ENCODE peak calls at places on chromosomes 16 and 17, in ten cellular contexts. One of them, this sample, is unnamed.

GRCh38 chr17:43952724-43953666 is 745 bp downstream of the PYY start:
- DNase-seq in stimulated activated CD4-positive, alpha-beta T cell treated with anti-CD3 and anti-CD28 coated beads, Interleukin-4, amount 100 ng/mL, for 48 hours: no peak
- DNase-seq in GM12865: no peak
- DNase-seq in iris pigment epithelial cell: no peak
- DNase-seq in heart left ventricle: no peak
- DNase-seq in HCT116: no peak
- DNase-seq in epithelial cell of esophagus: no peak
- DNase-seq in astrocyte of the hippocampus: no peak
- DNase-seq in NCI-H2171: no peak
- DNase-seq in prostate gland: no peak
- DNase-seq in this sample: no peak

GRCh38 chr16:67101301-67101675 is 8.5 kb upstream of the PHAF1 start:
- DNase-seq in GM12865: no peak
- DNase-seq in astrocyte of the hippocampus: peak
- DNase-seq in epithelial cell of esophagus: no peak
- DNase-seq in iris pigment epithelial cell: peak
- DNase-seq in stimulated activated CD4-positive, alpha-beta T cell treated with anti-CD3 and anti-CD28 coated beads, Interleukin-4, amount 100 ng/mL, for 48 hours: no peak
- DNase-seq in prostate gland: no peak
- DNase-seq in heart left ventricle: no peak
- DNase-seq in NCI-H2171: no peak
- DNase-seq in HCT116: no peak
- DNase-seq in this sample: no peak

GRCh38 chr17:2138768-2139167 is 83.9 kb downstream of the HIC1 start:
- DNase-seq in stimulated activated CD4-positive, alpha-beta T cell treated with anti-CD3 and anti-CD28 coated beads, Interleukin-4, amount 100 ng/mL, for 48 hours: no peak
- DNase-seq in prostate gland: peak
- DNase-seq in iris pigment epithelial cell: peak
- DNase-seq in NCI-H2171: peak
- DNase-seq in GM12865: peak
- DNase-seq in heart left ventricle: peak
- DNase-seq in HCT116: no peak
- DNase-seq in epithelial cell of esophagus: no peak
- DNase-seq in astrocyte of the hippocampus: peak
- DNase-seq in this sample: peak

GRCh38 chr17:3447625-3448024 is 14.0 kb upstream of the OR1E2 start:
- DNase-seq in epithelial cell of esophagus: peak
- DNase-seq in heart left ventricle: no peak
- DNase-seq in stimulated activated CD4-positive, alpha-beta T cell treated with anti-CD3 and anti-CD28 coated beads, Interleukin-4, amount 100 ng/mL, for 48 hours: no peak
- DNase-seq in iris pigment epithelial cell: peak
- DNase-seq in NCI-H2171: no peak
- DNase-seq in HCT116: peak
- DNase-seq in prostate gland: no peak
- DNase-seq in GM12865: peak
- DNase-seq in astrocyte of the hippocampus: no peak
- DNase-seq in this sample: no peak

GRCh38 chr16:8851761-8852403 is 16.9 kb downstream of the CARHSP1 start:
- DNase-seq in astrocyte of the hippocampus: peak
- DNase-seq in heart left ventricle: no peak
- DNase-seq in prostate gland: no peak
- DNase-seq in stimulated activated CD4-positive, alpha-beta T cell treated with anti-CD3 and anti-CD28 coated beads, Interleukin-4, amount 100 ng/mL, for 48 hours: no peak
- DNase-seq in NCI-H2171: no peak
- DNase-seq in iris pigment epithelial cell: no peak
- DNase-seq in epithelial cell of esophagus: no peak
- DNase-seq in GM12865: no peak
- DNase-seq in HCT116: no peak
- DNase-seq in this sample: no peak

GRCh38 chr17:83147285-83147684 is 67.9 kb downstream of the METRNL start:
- DNase-seq in epithelial cell of esophagus: no peak
- DNase-seq in heart left ventricle: no peak
- DNase-seq in GM12865: no peak
- DNase-seq in NCI-H2171: no peak
- DNase-seq in prostate gland: no peak
- DNase-seq in HCT116: no peak
- DNase-seq in astrocyte of the hippocampus: no peak
- DNase-seq in stimulated activated CD4-positive, alpha-beta T cell treated with anti-CD3 and anti-CD28 coated beads, Interleukin-4, amount 100 ng/mL, for 48 hours: no peak
- DNase-seq in iris pigment epithelial cell: no peak
- DNase-seq in this sample: no peak

GRCh38 chr16:10934325-10935107 is 7.8 kb downstream of the DEXI start:
- DNase-seq in NCI-H2171: no peak
- DNase-seq in HCT116: no peak
- DNase-seq in GM12865: no peak
- DNase-seq in epithelial cell of esophagus: no peak
- DNase-seq in heart left ventricle: no peak
- DNase-seq in stimulated activated CD4-positive, alpha-beta T cell treated with anti-CD3 and anti-CD28 coated beads, Interleukin-4, amount 100 ng/mL, for 48 hours: no peak
- DNase-seq in iris pigment epithelial cell: no peak
- DNase-seq in prostate gland: no peak
- DNase-seq in astrocyte of the hippocampus: no peak
- DNase-seq in this sample: no peak

GRCh38 chr17:19626079-19626478 is 22.5 kb upstream of the ALDH3A2 start:
- DNase-seq in epithelial cell of esophagus: no peak
- DNase-seq in heart left ventricle: no peak
- DNase-seq in HCT116: no peak
- DNase-seq in GM12865: no peak
- DNase-seq in astrocyte of the hippocampus: no peak
- DNase-seq in iris pigment epithelial cell: no peak
- DNase-seq in NCI-H2171: no peak
- DNase-seq in prostate gland: no peak
- DNase-seq in stimulated activated CD4-positive, alpha-beta T cell treated with anti-CD3 and anti-CD28 coated beads, Interleukin-4, amount 100 ng/mL, for 48 hours: no peak
- DNase-seq in this sample: no peak

GRCh38 chr16:56303066-56303705 is 111.9 kb downstream of the GNAO1 start:
- DNase-seq in heart left ventricle: no peak
- DNase-seq in iris pigment epithelial cell: no peak
- DNase-seq in prostate gland: no peak
- DNase-seq in GM12865: no peak
- DNase-seq in HCT116: no peak
- DNase-seq in astrocyte of the hippocampus: no peak
- DNase-seq in stimulated activated CD4-positive, alpha-beta T cell treated with anti-CD3 and anti-CD28 coated beads, Interleukin-4, amount 100 ng/mL, for 48 hours: no peak
- DNase-seq in epithelial cell of esophagus: no peak
- DNase-seq in NCI-H2171: no peak
- DNase-seq in this sample: no peak

GRCh38 chr16:87583453-87584131 is 18.7 kb upstream of the JPH3 start:
- DNase-seq in astrocyte of the hippocampus: no peak
- DNase-seq in NCI-H2171: no peak
- DNase-seq in heart left ventricle: peak
- DNase-seq in epithelial cell of esophagus: no peak
- DNase-seq in HCT116: no peak
- DNase-seq in iris pigment epithelial cell: peak
- DNase-seq in GM12865: no peak
- DNase-seq in stimulated activated CD4-positive, alpha-beta T cell treated with anti-CD3 and anti-CD28 coated beads, Interleukin-4, amount 100 ng/mL, for 48 hours: no peak
- DNase-seq in prostate gland: no peak
- DNase-seq in this sample: no peak

GRCh38 chr17:65495255-65496060 is 66.0 kb downstream of the AXIN2 start:
- DNase-seq in astrocyte of the hippocampus: peak
- DNase-seq in stimulated activated CD4-positive, alpha-beta T cell treated with anti-CD3 and anti-CD28 coated beads, Interleukin-4, amount 100 ng/mL, for 48 hours: no peak
- DNase-seq in heart left ventricle: no peak
- DNase-seq in NCI-H2171: peak
- DNase-seq in prostate gland: no peak
- DNase-seq in GM12865: no peak
- DNase-seq in HCT116: peak
- DNase-seq in iris pigment epithelial cell: peak
- DNase-seq in epithelial cell of esophagus: no peak
- DNase-seq in this sample: peak

GRCh38 chr17:63550816-63551639 is 751 bp downstream of the DCAF7 start:
- DNase-seq in GM12865: peak
- DNase-seq in NCI-H2171: peak
- DNase-seq in heart left ventricle: no peak
- DNase-seq in epithelial cell of esophagus: peak
- DNase-seq in iris pigment epithelial cell: peak
- DNase-seq in HCT116: no peak
- DNase-seq in stimulated activated CD4-positive, alpha-beta T cell treated with anti-CD3 and anti-CD28 coated beads, Interleukin-4, amount 100 ng/mL, for 48 hours: peak
- DNase-seq in astrocyte of the hippocampus: peak
- DNase-seq in prostate gland: no peak
- DNase-seq in this sample: peak

GRCh38 chr16:86747761-86748160 is 169.4 kb downstream of the FOXL1 start:
- DNase-seq in stimulated activated CD4-positive, alpha-beta T cell treated with anti-CD3 and anti-CD28 coated beads, Interleukin-4, amount 100 ng/mL, for 48 hours: no peak
- DNase-seq in NCI-H2171: no peak
- DNase-seq in HCT116: no peak
- DNase-seq in epithelial cell of esophagus: peak
- DNase-seq in iris pigment epithelial cell: no peak
- DNase-seq in GM12865: no peak
- DNase-seq in prostate gland: no peak
- DNase-seq in heart left ventricle: no peak
- DNase-seq in astrocyte of the hippocampus: no peak
- DNase-seq in this sample: no peak

GRCh38 chr17:45265823-45266222 is 3.9 kb upstream of the SPATA32 start:
- DNase-seq in epithelial cell of esophagus: no peak
- DNase-seq in HCT116: no peak
- DNase-seq in iris pigment epithelial cell: peak
- DNase-seq in stimulated activated CD4-positive, alpha-beta T cell treated with anti-CD3 and anti-CD28 coated beads, Interleukin-4, amount 100 ng/mL, for 48 hours: no peak
- DNase-seq in GM12865: no peak
- DNase-seq in astrocyte of the hippocampus: peak
- DNase-seq in heart left ventricle: no peak
- DNase-seq in NCI-H2171: no peak
- DNase-seq in prostate gland: no peak
- DNase-seq in this sample: no peak

GRCh38 chr17:6755731-6756184 is at the start of gene XAF1:
- DNase-seq in epithelial cell of esophagus: no peak
- DNase-seq in astrocyte of the hippocampus: peak
- DNase-seq in HCT116: no peak
- DNase-seq in GM12865: peak
- DNase-seq in iris pigment epithelial cell: peak
- DNase-seq in stimulated activated CD4-positive, alpha-beta T cell treated with anti-CD3 and anti-CD28 coated beads, Interleukin-4, amount 100 ng/mL, for 48 hours: no peak
- DNase-seq in heart left ventricle: peak
- DNase-seq in NCI-H2171: no peak
- DNase-seq in prostate gland: peak
- DNase-seq in this sample: peak

GRCh38 chr17:18039535-18040286 is 503 bp downstream of the GID4 start:
- DNase-seq in NCI-H2171: no peak
- DNase-seq in prostate gland: no peak
- DNase-seq in stimulated activated CD4-positive, alpha-beta T cell treated with anti-CD3 and anti-CD28 coated beads, Interleukin-4, amount 100 ng/mL, for 48 hours: no peak
- DNase-seq in GM12865: peak
- DNase-seq in iris pigment epithelial cell: peak
- DNase-seq in heart left ventricle: peak
- DNase-seq in HCT116: no peak
- DNase-seq in epithelial cell of esophagus: peak
- DNase-seq in astrocyte of the hippocampus: peak
- DNase-seq in this sample: peak

GRCh38 chr17:72501404-72502110 is 380.7 kb downstream of the SOX9 start:
- DNase-seq in astrocyte of the hippocampus: peak
- DNase-seq in heart left ventricle: no peak
- DNase-seq in HCT116: no peak
- DNase-seq in GM12865: no peak
- DNase-seq in prostate gland: peak
- DNase-seq in stimulated activated CD4-positive, alpha-beta T cell treated with anti-CD3 and anti-CD28 coated beads, Interleukin-4, amount 100 ng/mL, for 48 hours: no peak
- DNase-seq in NCI-H2171: no peak
- DNase-seq in iris pigment epithelial cell: no peak
- DNase-seq in epithelial cell of esophagus: peak
- DNase-seq in this sample: no peak

GRCh38 chr17:9628509-9628908 is 16.8 kb upstream of the USP43 start:
- DNase-seq in iris pigment epithelial cell: no peak
- DNase-seq in astrocyte of the hippocampus: no peak
- DNase-seq in epithelial cell of esophagus: no peak
- DNase-seq in prostate gland: no peak
- DNase-seq in NCI-H2171: no peak
- DNase-seq in heart left ventricle: no peak
- DNase-seq in GM12865: no peak
- DNase-seq in HCT116: peak
- DNase-seq in stimulated activated CD4-positive, alpha-beta T cell treated with anti-CD3 and anti-CD28 coated beads, Interleukin-4, amount 100 ng/mL, for 48 hours: no peak
- DNase-seq in this sample: no peak

GRCh38 chr17:48107137-48108055 is at the start of gene SNX11:
- DNase-seq in heart left ventricle: peak
- DNase-seq in stimulated activated CD4-positive, alpha-beta T cell treated with anti-CD3 and anti-CD28 coated beads, Interleukin-4, amount 100 ng/mL, for 48 hours: peak
- DNase-seq in iris pigment epithelial cell: peak
- DNase-seq in HCT116: peak
- DNase-seq in astrocyte of the hippocampus: peak
- DNase-seq in NCI-H2171: peak
- DNase-seq in prostate gland: peak
- DNase-seq in GM12865: peak
- DNase-seq in epithelial cell of esophagus: peak
- DNase-seq in this sample: peak

GRCh38 chr17:73341350-73342056 is 29.7 kb upstream of the CDC42EP4 start:
- DNase-seq in NCI-H2171: peak
- DNase-seq in stimulated activated CD4-positive, alpha-beta T cell treated with anti-CD3 and anti-CD28 coated beads, Interleukin-4, amount 100 ng/mL, for 48 hours: no peak
- DNase-seq in heart left ventricle: no peak
- DNase-seq in epithelial cell of esophagus: peak
- DNase-seq in astrocyte of the hippocampus: no peak
- DNase-seq in prostate gland: no peak
- DNase-seq in GM12865: no peak
- DNase-seq in HCT116: no peak
- DNase-seq in iris pigment epithelial cell: no peak
- DNase-seq in this sample: peak

GRCh38 chr16:23317266-23317661 is 15.2 kb downstream of the SCNN1B start:
- DNase-seq in astrocyte of the hippocampus: peak
- DNase-seq in GM12865: no peak
- DNase-seq in iris pigment epithelial cell: no peak
- DNase-seq in HCT116: no peak
- DNase-seq in epithelial cell of esophagus: no peak
- DNase-seq in heart left ventricle: no peak
- DNase-seq in stimulated activated CD4-positive, alpha-beta T cell treated with anti-CD3 and anti-CD28 coated beads, Interleukin-4, amount 100 ng/mL, for 48 hours: no peak
- DNase-seq in NCI-H2171: no peak
- DNase-seq in prostate gland: peak
- DNase-seq in this sample: no peak

GRCh38 chr16:2026461-2027023 is at the start of gene NHERF2:
- DNase-seq in heart left ventricle: peak
- DNase-seq in stimulated activated CD4-positive, alpha-beta T cell treated with anti-CD3 and anti-CD28 coated beads, Interleukin-4, amount 100 ng/mL, for 48 hours: no peak
- DNase-seq in astrocyte of the hippocampus: peak
- DNase-seq in NCI-H2171: no peak
- DNase-seq in GM12865: no peak
- DNase-seq in epithelial cell of esophagus: no peak
- DNase-seq in prostate gland: peak
- DNase-seq in iris pigment epithelial cell: no peak
- DNase-seq in HCT116: no peak
- DNase-seq in this sample: peak

GRCh38 chr17:73815474-73815873 is 171.2 kb upstream of the SDK2 start:
- DNase-seq in epithelial cell of esophagus: no peak
- DNase-seq in iris pigment epithelial cell: no peak
- DNase-seq in stimulated activated CD4-positive, alpha-beta T cell treated with anti-CD3 and anti-CD28 coated beads, Interleukin-4, amount 100 ng/mL, for 48 hours: no peak
- DNase-seq in heart left ventricle: no peak
- DNase-seq in astrocyte of the hippocampus: no peak
- DNase-seq in NCI-H2171: no peak
- DNase-seq in GM12865: no peak
- DNase-seq in HCT116: no peak
- DNase-seq in prostate gland: no peak
- DNase-seq in this sample: no peak

GRCh38 chr17:82204831-82205719 is 7.6 kb downstream of the CCDC57 start:
- DNase-seq in astrocyte of the hippocampus: peak
- DNase-seq in heart left ventricle: no peak
- DNase-seq in GM12865: no peak
- DNase-seq in NCI-H2171: peak
- DNase-seq in epithelial cell of esophagus: peak
- DNase-seq in iris pigment epithelial cell: peak
- DNase-seq in prostate gland: no peak
- DNase-seq in HCT116: no peak
- DNase-seq in stimulated activated CD4-positive, alpha-beta T cell treated with anti-CD3 and anti-CD28 coated beads, Interleukin-4, amount 100 ng/mL, for 48 hours: no peak
- DNase-seq in this sample: peak

GRCh38 chr17:75231741-75232464 is 26.4 kb downstream of the NUP85 start:
- DNase-seq in astrocyte of the hippocampus: no peak
- DNase-seq in epithelial cell of esophagus: no peak
- DNase-seq in GM12865: no peak
- DNase-seq in HCT116: no peak
- DNase-seq in NCI-H2171: no peak
- DNase-seq in iris pigment epithelial cell: no peak
- DNase-seq in prostate gland: no peak
- DNase-seq in heart left ventricle: no peak
- DNase-seq in stimulated activated CD4-positive, alpha-beta T cell treated with anti-CD3 and anti-CD28 coated beads, Interleukin-4, amount 100 ng/mL, for 48 hours: no peak
- DNase-seq in this sample: no peak

GRCh38 chr16:72203401-72203800 is 31.4 kb upstream of the PMFBP1 start:
- DNase-seq in GM12865: peak
- DNase-seq in iris pigment epithelial cell: peak
- DNase-seq in stimulated activated CD4-positive, alpha-beta T cell treated with anti-CD3 and anti-CD28 coated beads, Interleukin-4, amount 100 ng/mL, for 48 hours: peak
- DNase-seq in astrocyte of the hippocampus: peak
- DNase-seq in epithelial cell of esophagus: peak
- DNase-seq in NCI-H2171: no peak
- DNase-seq in HCT116: no peak
- DNase-seq in heart left ventricle: peak
- DNase-seq in prostate gland: no peak
- DNase-seq in this sample: peak

GRCh38 chr16:57194512-57194911 is 8.4 kb downstream of the RSPRY1 start:
- DNase-seq in HCT116: peak
- DNase-seq in stimulated activated CD4-positive, alpha-beta T cell treated with anti-CD3 and anti-CD28 coated beads, Interleukin-4, amount 100 ng/mL, for 48 hours: no peak
- DNase-seq in iris pigment epithelial cell: peak
- DNase-seq in epithelial cell of esophagus: peak
- DNase-seq in astrocyte of the hippocampus: peak
- DNase-seq in GM12865: no peak
- DNase-seq in heart left ventricle: no peak
- DNase-seq in prostate gland: peak
- DNase-seq in NCI-H2171: no peak
- DNase-seq in this sample: no peak

GRCh38 chr17:54900457-54901229 is at the start of gene TOM1L1:
- DNase-seq in astrocyte of the hippocampus: peak
- DNase-seq in iris pigment epithelial cell: peak
- DNase-seq in heart left ventricle: peak
- DNase-seq in prostate gland: peak
- DNase-seq in HCT116: peak
- DNase-seq in stimulated activated CD4-positive, alpha-beta T cell treated with anti-CD3 and anti-CD28 coated beads, Interleukin-4, amount 100 ng/mL, for 48 hours: peak
- DNase-seq in NCI-H2171: peak
- DNase-seq in GM12865: peak
- DNase-seq in epithelial cell of esophagus: peak
- DNase-seq in this sample: peak